ENCODE peak calls at places on chromosomes 2 and 18, in six cellular contexts. E, V, Q, G, M and U are unnamed samples.

GRCh38 chr2:489084-489483 is 188.1 kb downstream of the TMEM18 start:
- DNase-seq in E (no peak), V (no peak), Q (no peak), G (no peak), M (no peak), U (no peak)

GRCh38 chr2:182321096-182321495 is 105.7 kb downstream of the PDE1A start:
- DNase-seq in E (no peak), V (no peak), Q (no peak), G (no peak), M (no peak), U (no peak)

GRCh38 chr18:52670903-52671302 is 330.9 kb downstream of the DCC start:
- DNase-seq in E (peak), V (no peak), Q (peak), G (no peak), M (peak), U (peak)

GRCh38 chr18:42052137-42052708 is 97.2 kb downstream of the PIK3C3 start:
- DNase-seq in E (peak), V (no peak), Q (no peak), G (no peak), M (no peak), U (peak)

GRCh38 chr2:159187095-159187494 is 99.4 kb downstream of the WDSUB1 start:
- DNase-seq in E (peak), V (no peak), Q (no peak), G (no peak), M (no peak), U (no peak)

GRCh38 chr2:85037622-85038021 is 66.7 kb downstream of the KCMF1 start:
- DNase-seq in E (no peak), V (no peak), Q (no peak), G (no peak), M (no peak), U (no peak)

GRCh38 chr2:109239720-109240119 is 110.7 kb downstream of the SH3RF3 start:
- DNase-seq in E (peak), V (no peak), Q (peak), G (no peak), M (no peak), U (no peak)

GRCh38 chr2:189517847-189518535 is 62.6 kb downstream of the SLC40A1 start:
- DNase-seq in E (peak), V (no peak), Q (no peak), G (no peak), M (no peak), U (no peak)

GRCh38 chr2:170885130-170885791 is 43.8 kb upstream of the GORASP2 start:
- DNase-seq in E (no peak), V (no peak), Q (no peak), G (no peak), M (no peak), U (no peak)

DNA sequence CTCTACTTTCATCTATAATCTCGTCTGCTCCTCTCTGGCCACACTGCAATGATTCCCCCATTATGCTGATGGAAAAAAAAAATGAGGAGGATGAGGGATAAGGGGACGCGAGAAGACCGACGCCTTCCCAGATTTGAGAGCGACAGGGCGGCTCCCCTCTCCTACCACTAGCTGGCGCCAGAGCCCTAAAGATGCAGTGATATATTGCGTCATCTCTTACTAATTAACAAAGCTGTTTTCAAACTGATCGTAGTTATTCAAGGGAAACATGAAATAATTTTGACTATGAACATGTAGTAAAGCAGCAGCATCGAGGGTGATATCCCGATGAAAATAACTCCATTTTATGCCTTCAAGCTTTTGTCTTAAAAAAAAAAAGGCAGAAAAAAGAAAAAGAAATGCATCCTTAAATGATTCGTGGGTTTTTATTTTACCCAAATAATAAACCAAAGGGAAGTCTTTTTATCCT is 48.0 kb upstream of the HNRNPA3 start:
- DNase-seq in E (peak), V (peak), Q (peak), G (peak), M (peak), U (peak)
- H3K27ac ChIP-seq in E (no peak), V (peak), Q (no peak), G (peak), M (peak), U (peak)

DNA sequence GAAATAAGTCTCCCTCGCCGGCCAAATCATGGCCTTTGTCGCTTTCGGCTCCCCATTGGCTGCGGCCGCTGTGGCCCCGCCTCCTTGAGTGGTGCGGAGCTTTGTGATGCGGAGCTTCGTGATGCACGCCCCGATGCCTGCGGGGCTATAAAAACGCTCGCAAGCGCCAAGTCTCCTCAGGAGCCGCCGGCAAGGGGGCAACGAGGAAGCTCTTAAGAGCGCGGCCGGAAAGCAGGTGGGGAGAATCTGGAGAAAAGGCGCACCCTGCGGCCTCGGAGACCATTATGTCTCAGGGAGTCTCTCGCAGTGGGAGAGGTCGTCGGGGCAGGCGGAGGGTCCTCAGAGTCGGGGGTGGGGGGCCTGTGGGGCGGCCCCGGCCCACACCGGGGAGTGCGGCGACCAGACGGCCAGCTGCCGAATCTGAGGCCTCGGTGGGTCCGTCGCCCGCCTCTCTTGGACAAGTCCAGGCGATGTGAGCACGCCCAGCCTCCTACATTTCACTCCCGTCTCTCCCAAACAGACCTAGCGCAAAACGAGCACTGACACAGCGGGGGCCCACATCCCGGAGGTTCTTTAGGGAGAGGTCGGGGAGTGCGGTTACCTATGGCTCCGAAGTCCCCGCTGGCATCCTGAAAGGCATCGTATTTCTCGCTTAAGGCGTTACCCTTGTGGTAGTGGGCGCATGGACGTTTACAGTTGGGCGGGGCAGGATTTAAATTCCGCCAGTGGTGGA is at the start of gene CABYR:
- DNase-seq in E (peak), V (no peak), Q (peak), G (no peak), M (peak), U (peak)
- H3K27ac ChIP-seq in E (no peak), V (no peak), Q (peak), G (peak), M (no peak), U (peak)

GRCh38 chr18:26778054-26778393 is 87.5 kb downstream of the AQP4 start:
- DNase-seq in E (no peak), V (no peak), Q (no peak), G (no peak), M (no peak), U (no peak)

GRCh38 chr18:26777316-26778053 is 88.0 kb downstream of the AQP4 start:
- DNase-seq in E (peak), V (no peak), Q (no peak), G (no peak), M (no peak), U (no peak)

DNA sequence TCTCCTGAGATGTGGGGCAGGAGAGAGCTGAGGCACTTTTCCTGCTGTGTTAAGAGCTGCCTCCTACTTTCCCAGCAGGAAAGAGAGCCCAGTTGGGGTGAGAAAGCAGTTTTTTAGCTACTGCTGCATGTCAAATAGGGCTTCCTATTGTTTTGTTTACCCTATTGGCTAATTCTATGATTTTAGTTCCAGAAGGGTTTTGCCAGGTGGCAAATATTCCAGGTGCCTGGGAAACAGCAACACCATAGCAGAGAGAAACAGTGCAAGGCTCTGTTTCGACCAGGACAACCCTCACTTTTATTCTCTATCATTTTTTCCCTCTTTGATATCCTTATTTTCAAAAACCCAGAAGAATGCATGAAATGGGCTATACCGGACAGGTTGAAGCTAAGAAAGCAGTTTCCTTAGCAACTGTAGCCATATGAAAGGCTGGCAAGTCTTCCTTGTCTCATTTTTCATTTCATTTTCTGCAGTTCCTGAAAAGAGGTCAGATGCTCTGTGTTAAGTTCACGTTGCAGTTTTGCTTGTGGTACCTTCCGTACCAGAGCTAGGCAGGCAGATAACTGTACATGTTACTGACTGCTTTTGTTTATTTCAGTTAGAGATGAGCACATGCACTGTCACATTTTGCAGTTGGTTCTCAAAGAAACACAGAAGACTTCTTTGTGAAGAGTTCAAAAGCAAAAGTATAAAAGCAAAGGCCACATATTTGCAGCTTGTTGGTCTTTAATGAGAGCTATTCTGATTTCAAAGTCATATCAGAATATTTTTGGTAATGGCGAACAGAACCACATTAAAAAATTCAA is 84.8 kb downstream of the AQP4 start:
- DNase-seq in E (no peak), V (no peak), Q (no peak), G (no peak), M (no peak), U (no peak)
- H3K27ac ChIP-seq in E (no peak), V (no peak), Q (no peak), G (no peak), M (no peak), U (no peak)

DNA sequence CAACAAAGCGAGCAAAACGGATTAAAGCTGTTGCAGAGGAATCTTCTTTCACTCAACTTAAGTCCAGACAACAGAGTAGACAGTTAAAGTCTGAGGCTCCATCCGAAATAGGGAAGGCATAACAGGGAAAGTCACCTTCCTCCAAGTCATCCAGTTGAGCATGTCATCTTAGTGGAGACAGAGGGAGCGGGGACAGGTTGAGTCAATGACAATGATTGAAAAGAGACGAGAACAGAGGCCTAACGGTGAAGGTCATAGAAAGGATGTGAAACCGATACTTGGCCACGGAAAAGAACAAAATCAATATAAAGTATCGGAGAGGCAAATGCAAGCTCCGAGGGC is 446 bp downstream of the C18orf32 start:
- DNase-seq in E (no peak), V (no peak), Q (no peak), G (no peak), M (no peak), U (no peak)
- H3K27ac ChIP-seq in E (peak), V (peak), Q (peak), G (peak), M (peak), U (peak)

GRCh38 chr18:33573193-33573592 is 4.8 kb upstream of the ASXL3 start:
- DNase-seq in E (no peak), V (no peak), Q (no peak), G (no peak), M (no peak), U (no peak)
- H3K27ac ChIP-seq in E (no peak), V (no peak), Q (no peak), G (no peak), M (no peak), U (no peak)

GRCh38 chr2:175914846-175915245 is 87.2 kb downstream of the LNPK start:
- DNase-seq in E (no peak), V (no peak), Q (no peak), G (no peak), M (no peak), U (no peak)
- H3K27ac ChIP-seq in E (no peak), V (no peak), Q (no peak), G (no peak), M (no peak), U (no peak)

GRCh38 chr2:47015730-47016129 is 100.1 kb upstream of the MCFD2 start:
- DNase-seq in E (no peak), V (no peak), Q (no peak), G (no peak), M (no peak), U (no peak)
- H3K27ac ChIP-seq in E (peak), V (peak), Q (peak), G (peak), M (peak), U (no peak)

DNA sequence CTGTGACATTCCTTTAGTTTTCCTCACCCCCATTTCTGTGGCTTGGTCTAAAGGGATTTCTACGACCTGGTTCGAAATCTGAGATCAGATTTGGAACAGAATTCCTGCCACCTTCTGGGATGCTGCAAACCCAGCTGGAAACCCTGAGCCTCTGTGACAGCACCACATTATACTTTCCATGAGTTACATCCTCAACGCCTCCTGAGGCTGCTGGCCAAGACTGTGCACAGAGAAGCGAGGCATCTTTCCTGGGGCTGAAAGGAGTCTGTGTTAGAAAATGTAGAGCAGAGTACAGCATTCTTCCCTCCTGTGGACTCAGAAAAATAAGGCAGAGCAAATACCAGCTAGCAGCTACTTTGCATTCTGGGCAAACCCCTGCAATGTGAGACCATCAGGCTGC is 138.1 kb upstream of the CHAC2 start:
- DNase-seq in E (no peak), V (no peak), Q (no peak), G (no peak), M (no peak), U (no peak)
- H3K27ac ChIP-seq in E (no peak), V (no peak), Q (no peak), G (no peak), M (no peak), U (no peak)

GRCh38 chr2:127088706-127089105 is 18.2 kb downstream of the BIN1 start:
- DNase-seq in E (no peak), V (no peak), Q (no peak), G (no peak), M (no peak), U (no peak)
- H3K27ac ChIP-seq in E (no peak), V (no peak), Q (no peak), G (no peak), M (no peak), U (no peak)

GRCh38 chr18:4581966-4582365 is 126.9 kb upstream of the DLGAP1 start:
- DNase-seq in E (no peak), V (no peak), Q (no peak), G (no peak), M (no peak), U (no peak)
- H3K27ac ChIP-seq in E (no peak), V (no peak), Q (no peak), G (no peak), M (no peak), U (no peak)